ENCODE peak calls at places on chromosomes 12 and 14, in five cellular contexts. I, Q, M, V and N are unnamed samples. For H3K27me3, the result is how much of the 10 kb centered on the place peaks cover.

GRCh38 chr12:107512391-107512790 is 173.2 kb upstream of the PWP1 start:
- DNase-seq in Q (no peak), I (no peak), V (no peak), M (no peak), N (no peak)

GRCh38 chr12:50677858-50678257 is 86.0 kb upstream of the ATF1 start:
- DNase-seq in I (no peak), Q (no peak), V (no peak), M (peak), N (no peak)

GRCh38 chr12:102433304-102433703 is 47.1 kb downstream of the IGF1 start:
- DNase-seq in M (no peak), Q (no peak), I (no peak), V (no peak), N (no peak)

GRCh38 chr12:3597526-3598210 is 106.7 kb downstream of the PRMT8 start:
- DNase-seq in Q (no peak), I (no peak), V (peak), M (no peak), N (no peak)

GRCh38 chr14:25150934-25151790 is 101.2 kb upstream of the STXBP6 start:
- DNase-seq in Q (no peak), I (no peak), V (no peak), M (no peak), N (no peak)

GRCh38 chr14:53539489-53540126 is 386.5 kb upstream of the DDHD1 start:
- DNase-seq in V (peak), M (peak), I (no peak), Q (peak), N (peak)

GRCh38 chr12:64997858-64998257 is 123.2 kb downstream of the WIF1 start:
- DNase-seq in Q (no peak), V (no peak), I (no peak), M (no peak), N (no peak)

GRCh38 chr12:66144796-66145754 is 14.5 kb upstream of the LLPH start:
- DNase-seq in V (no peak), M (peak), Q (no peak), I (no peak), N (no peak)

GRCh38 chr12:20807192-20808080 is 3.1 kb upstream of the SLCO1B3 start:
- DNase-seq in I (no peak), V (no peak), Q (no peak), M (no peak), N (no peak)

GRCh38 chr12:31362759-31363415 is 36.9 kb upstream of the SINHCAF start:
- DNase-seq in Q (no peak), I (no peak), V (peak), M (no peak), N (peak)

GRCh38 chr12:98227162-98227561 is 288.2 kb upstream of the TMPO start:
- DNase-seq in Q (no peak), I (no peak), M (no peak), V (no peak), N (peak)

DNA sequence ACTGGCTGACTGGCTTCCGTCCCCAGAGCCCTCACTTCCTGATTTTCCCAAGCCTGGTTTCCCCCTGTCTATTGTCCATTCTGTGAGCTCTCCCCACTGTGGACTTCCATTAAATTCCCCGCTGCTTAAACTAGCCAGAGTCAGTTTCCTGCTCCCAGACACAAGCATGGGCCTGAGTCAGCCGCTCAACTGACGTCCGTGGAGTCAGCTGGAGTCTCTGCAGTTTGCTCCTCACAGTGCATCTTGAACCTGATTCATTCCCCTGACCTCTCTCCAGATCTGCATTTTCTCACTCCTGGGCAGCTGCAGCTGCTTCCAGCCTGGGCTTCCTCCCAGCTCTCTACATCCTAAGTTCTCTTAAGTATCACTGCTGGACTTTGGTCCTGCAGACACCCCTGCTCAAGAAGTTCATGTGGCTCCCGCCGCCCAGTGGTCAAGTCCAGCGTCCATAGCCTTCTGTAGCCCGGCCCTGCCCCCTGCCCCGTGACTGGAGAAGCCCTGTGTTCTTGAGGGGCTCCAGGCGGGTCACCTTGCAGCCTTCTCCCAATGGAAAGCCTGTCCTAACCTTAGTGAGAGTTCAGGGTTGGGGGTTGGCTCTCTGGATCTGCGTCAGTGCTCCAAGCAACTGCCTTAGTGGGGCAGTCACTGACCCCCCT is 20.0 kb downstream of the NFKBIA start:
- DNase-seq in M (peak), I (no peak), Q (peak), V (peak), N (no peak)
- TF ChIP-seq CTCF in M (peak), I (no peak), Q (no peak), V (peak), N (no peak)

GRCh38 chr12:113133036-113133435 is 2.5 kb downstream of the RASAL1 start:
- DNase-seq in M (no peak), V (no peak), I (no peak), Q (no peak), N (no peak)
- H3K4me3 ChIP-seq in M (no peak), V (no peak), I (no peak), Q (no peak), N (no peak)

DNA sequence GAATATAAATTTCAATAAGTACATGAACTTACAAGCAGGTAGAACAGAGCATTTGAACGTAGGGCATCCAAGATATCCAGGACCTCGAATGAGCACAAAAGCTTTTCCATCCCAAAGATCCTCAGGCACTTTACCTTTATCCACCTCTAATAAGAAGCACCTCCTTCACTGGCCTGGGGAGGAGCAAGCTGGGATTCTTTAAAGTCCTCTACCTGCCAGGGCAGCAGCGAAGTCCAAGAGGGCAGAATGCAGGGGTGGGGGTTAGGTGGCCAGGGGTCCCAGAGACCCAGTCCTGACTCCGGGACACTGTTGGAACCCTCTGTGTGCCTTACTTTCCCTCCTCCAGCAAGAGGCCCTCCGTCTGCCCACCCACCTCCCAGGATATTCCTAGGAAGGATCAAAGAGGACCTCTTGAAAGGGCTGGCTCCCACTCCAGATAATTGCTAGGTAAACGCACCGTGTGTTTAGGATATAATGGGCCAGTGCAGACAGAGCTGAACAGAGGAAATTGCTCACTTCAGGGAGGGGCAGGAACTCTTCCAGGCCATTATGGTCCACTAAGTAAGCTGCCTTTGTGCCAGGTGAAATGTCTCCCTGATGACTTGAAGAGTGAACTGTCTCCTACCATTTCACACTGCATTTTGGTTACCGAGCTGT is 68.1 kb downstream of the TTC9 start:
- DNase-seq in V (no peak), Q (no peak), I (no peak), M (no peak), N (no peak)
- H3K27me3 ChIP-seq in V (under half), Q (under half), I (under half), M (under half), N (under half)

GRCh38 chr12:110699591-110700445 is 10.9 kb upstream of the HVCN1 start:
- DNase-seq in M (no peak), I (no peak), V (no peak), Q (no peak), N (no peak)
- TF ChIP-seq CTCF in M (peak), I (no peak), V (no peak), Q (no peak), N (peak)

GRCh38 chr12:109715310-109716091 is 1.9 kb downstream of the FAM222A start:
- DNase-seq in V (no peak), Q (no peak), M (no peak), I (no peak), N (peak)
- H3K4me3 ChIP-seq in V (peak), Q (no peak), M (no peak), I (no peak), N (peak)

DNA sequence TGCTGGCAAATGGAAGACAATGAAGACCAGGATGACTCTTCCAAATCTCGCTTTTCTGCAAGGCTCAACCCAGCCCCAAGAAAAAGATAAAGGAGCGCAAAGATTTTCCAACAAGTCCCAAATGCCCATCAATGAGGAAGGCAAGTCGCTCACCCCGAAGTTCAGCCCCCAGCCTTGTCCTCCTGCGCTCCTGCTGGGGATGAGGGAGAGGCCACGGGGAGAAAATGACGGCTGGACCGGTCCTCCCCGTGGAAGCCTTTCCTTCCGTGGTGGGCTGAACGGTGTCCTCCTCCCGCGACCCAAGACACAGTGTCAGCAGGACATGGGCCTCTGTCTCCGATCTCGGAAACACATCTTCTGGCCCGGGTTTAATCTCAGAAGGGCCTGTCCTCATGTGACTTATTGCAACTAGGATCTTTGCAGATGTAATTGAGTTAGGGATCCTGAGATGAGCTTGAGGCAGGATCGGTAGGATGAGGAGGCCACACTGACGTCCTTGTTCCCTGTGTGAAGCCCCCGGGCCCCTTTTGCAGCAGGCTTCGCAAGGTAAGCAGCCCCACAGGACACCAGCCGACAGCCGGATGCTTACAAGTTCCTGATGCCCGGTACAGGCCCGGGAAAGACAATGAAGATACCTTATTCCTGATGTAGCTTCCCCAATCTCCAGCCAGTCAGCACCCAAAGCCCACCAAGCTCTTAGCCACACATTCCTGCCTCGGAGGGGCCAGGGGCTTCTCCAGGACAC is 64.2 kb downstream of the GALNT9 start:
- DNase-seq in I (no peak), Q (no peak), M (no peak), V (no peak), N (no peak)
- H3K27me3 ChIP-seq in I (under half), Q (half or more), M (half or more), V (under half), N (under half)

GRCh38 chr12:117892441-117892840 is 76.3 kb downstream of the KSR2 start:
- DNase-seq in M (no peak), V (no peak), I (no peak), Q (no peak), N (no peak)

GRCh38 chr12:117885211-117885610 is 83.6 kb downstream of the KSR2 start:
- DNase-seq in V (no peak), M (no peak), Q (no peak), I (no peak), N (no peak)

GRCh38 chr12:117890644-117891043 is 78.1 kb downstream of the KSR2 start:
- DNase-seq in M (no peak), V (no peak), Q (no peak), I (no peak), N (no peak)

GRCh38 chr12:117889098-117889497 is 79.7 kb downstream of the KSR2 start:
- DNase-seq in V (no peak), Q (no peak), M (no peak), I (no peak), N (no peak)

GRCh38 chr12:117890137-117890536 is 78.7 kb downstream of the KSR2 start:
- DNase-seq in I (no peak), Q (no peak), V (no peak), M (no peak), N (no peak)
- TF ChIP-seq CTCF in I (no peak), Q (no peak), V (no peak), M (no peak), N (peak)